ENCODE peak calls at places on chromosome 18, in nine cellular contexts. One of them, this sample, is unnamed.
A peak's percentile ranks its signal among the peaks of the same experiment; 100 is the strongest.

GRCh38 chr18:12552884-12553242 is 105.0 kb downstream of the SPIRE1 start:
- DNase-seq in mammary epithelial cell: peak; percentile 62
- DNase-seq in upper lobe of right lung: no peak
- DNase-seq in transverse colon: no peak
- DNase-seq in tibial nerve: no peak
- DNase-seq in left ventricle myocardium inferior: no peak
- DNase-seq in cardiac muscle cell: no peak
- DNase-seq in tibial artery: no peak
- DNase-seq in GM12878: no peak
- DNase-seq in this sample: no peak

GRCh38 chr18:56522826-56523225 is 115.6 kb downstream of the TXNL1 start:
- DNase-seq in tibial artery: no peak
- DNase-seq in tibial nerve: no peak
- DNase-seq in GM12878: no peak
- DNase-seq in upper lobe of right lung: no peak
- DNase-seq in transverse colon: no peak
- DNase-seq in left ventricle myocardium inferior: no peak
- DNase-seq in mammary epithelial cell: no peak
- DNase-seq in cardiac muscle cell: no peak
- DNase-seq in this sample: no peak

GRCh38 chr18:74896390-74896991 is 298.8 kb downstream of the ZNF407 start:
- DNase-seq in mammary epithelial cell: peak; percentile 62
- DNase-seq in cardiac muscle cell: no peak
- DNase-seq in tibial artery: no peak
- DNase-seq in upper lobe of right lung: peak; percentile 63
- DNase-seq in transverse colon: peak; percentile 55
- DNase-seq in GM12878: no peak
- DNase-seq in left ventricle myocardium inferior: no peak
- DNase-seq in tibial nerve: no peak
- DNase-seq in this sample: no peak

GRCh38 chr18:76379226-76380126 is 115.6 kb downstream of the ZNF516 start:
- DNase-seq in left ventricle myocardium inferior: no peak
- DNase-seq in cardiac muscle cell: no peak
- DNase-seq in upper lobe of right lung: no peak
- DNase-seq in mammary epithelial cell: no peak
- DNase-seq in GM12878: no peak
- DNase-seq in tibial nerve: no peak
- DNase-seq in tibial artery: peak; percentile 62
- DNase-seq in transverse colon: no peak
- DNase-seq in this sample: no peak

GRCh38 chr18:24402209-24402785 is 4.7 kb upstream of the OSBPL1A start:
- DNase-seq in GM12878: no peak
- DNase-seq in tibial artery: no peak
- DNase-seq in tibial nerve: no peak
- DNase-seq in mammary epithelial cell: no peak
- DNase-seq in upper lobe of right lung: no peak
- DNase-seq in transverse colon: no peak
- DNase-seq in left ventricle myocardium inferior: no peak
- DNase-seq in cardiac muscle cell: no peak
- DNase-seq in this sample: no peak

GRCh38 chr18:74901347-74902169 is 303.9 kb downstream of the ZNF407 start:
- DNase-seq in left ventricle myocardium inferior: no peak
- DNase-seq in transverse colon: no peak
- DNase-seq in tibial nerve: no peak
- DNase-seq in upper lobe of right lung: no peak
- DNase-seq in mammary epithelial cell: no peak
- DNase-seq in cardiac muscle cell: peak; percentile 18
- DNase-seq in GM12878: no peak
- DNase-seq in tibial artery: no peak
- DNase-seq in this sample: no peak

GRCh38 chr18:13429884-13430510 is 211.4 kb downstream of the LDLRAD4 start:
- DNase-seq in transverse colon: no peak
- DNase-seq in tibial nerve: no peak
- DNase-seq in cardiac muscle cell: no peak
- DNase-seq in tibial artery: peak; percentile 46
- DNase-seq in GM12878: no peak
- DNase-seq in mammary epithelial cell: no peak
- DNase-seq in upper lobe of right lung: no peak
- DNase-seq in left ventricle myocardium inferior: no peak
- DNase-seq in this sample: no peak

GRCh38 chr18:73549236-73549635 is 598.4 kb downstream of the FBXO15 start:
- DNase-seq in upper lobe of right lung: no peak
- DNase-seq in left ventricle myocardium inferior: no peak
- DNase-seq in transverse colon: no peak
- DNase-seq in GM12878: no peak
- DNase-seq in cardiac muscle cell: no peak
- DNase-seq in tibial nerve: no peak
- DNase-seq in mammary epithelial cell: no peak
- DNase-seq in tibial artery: no peak
- DNase-seq in this sample: no peak

GRCh38 chr18:59047992-59048363 is 91.7 kb upstream of the SEC11C start:
- DNase-seq in cardiac muscle cell: no peak
- DNase-seq in mammary epithelial cell: no peak
- DNase-seq in left ventricle myocardium inferior: no peak
- DNase-seq in tibial artery: no peak
- DNase-seq in GM12878: no peak
- DNase-seq in tibial nerve: no peak
- DNase-seq in upper lobe of right lung: no peak
- DNase-seq in transverse colon: no peak
- DNase-seq in this sample: no peak

GRCh38 chr18:6022089-6022444 is 126.7 kb upstream of the TMEM200C start:
- DNase-seq in tibial artery: no peak
- DNase-seq in transverse colon: no peak
- DNase-seq in GM12878: no peak
- DNase-seq in left ventricle myocardium inferior: no peak
- DNase-seq in upper lobe of right lung: no peak
- DNase-seq in tibial nerve: no peak
- DNase-seq in cardiac muscle cell: peak; percentile 7
- DNase-seq in mammary epithelial cell: no peak
- DNase-seq in this sample: no peak

GRCh38 chr18:23951206-23951605 is 63.3 kb upstream of the TTC39C start:
- DNase-seq in transverse colon: no peak
- DNase-seq in upper lobe of right lung: no peak
- DNase-seq in tibial artery: no peak
- DNase-seq in GM12878: no peak
- DNase-seq in left ventricle myocardium inferior: no peak
- DNase-seq in cardiac muscle cell: no peak
- DNase-seq in mammary epithelial cell: no peak
- DNase-seq in tibial nerve: no peak
- DNase-seq in this sample: no peak

GRCh38 chr18:44723366-44723765 is 42.7 kb downstream of the SETBP1 start:
- DNase-seq in GM12878: no peak
- DNase-seq in tibial nerve: no peak
- DNase-seq in cardiac muscle cell: no peak
- DNase-seq in tibial artery: no peak
- DNase-seq in transverse colon: no peak
- DNase-seq in upper lobe of right lung: no peak
- DNase-seq in left ventricle myocardium inferior: no peak
- DNase-seq in mammary epithelial cell: no peak
- DNase-seq in this sample: no peak
- TF ChIP-seq CTCF in GM12878: peak; percentile 17
- TF ChIP-seq CTCF in tibial nerve: no peak
- TF ChIP-seq CTCF in cardiac muscle cell: no peak
- TF ChIP-seq CTCF in tibial artery: no peak
- TF ChIP-seq CTCF in transverse colon: no peak
- TF ChIP-seq CTCF in upper lobe of right lung: no peak
- TF ChIP-seq CTCF in left ventricle myocardium inferior: no peak
- TF ChIP-seq CTCF in mammary epithelial cell: no peak
- TF ChIP-seq CTCF in this sample: no peak

GRCh38 chr18:41948544-41949110 is 6.4 kb upstream of the PIK3C3 start:
- DNase-seq in mammary epithelial cell: no peak
- DNase-seq in tibial nerve: no peak
- DNase-seq in tibial artery: no peak
- DNase-seq in cardiac muscle cell: no peak
- DNase-seq in left ventricle myocardium inferior: no peak
- DNase-seq in transverse colon: no peak
- DNase-seq in GM12878: no peak
- DNase-seq in upper lobe of right lung: no peak
- DNase-seq in this sample: no peak

GRCh38 chr18:41954827-41955613 is at the start of gene PIK3C3:
- DNase-seq in GM12878: peak; percentile 92
- DNase-seq in left ventricle myocardium inferior: peak; percentile 98
- DNase-seq in upper lobe of right lung: peak; percentile 99
- DNase-seq in tibial nerve: peak; percentile 89
- DNase-seq in tibial artery: peak; percentile 98
- DNase-seq in cardiac muscle cell: peak; percentile 99
- DNase-seq in mammary epithelial cell: peak; percentile 95
- DNase-seq in transverse colon: peak; percentile 98
- DNase-seq in this sample: peak; percentile 91

DNA sequence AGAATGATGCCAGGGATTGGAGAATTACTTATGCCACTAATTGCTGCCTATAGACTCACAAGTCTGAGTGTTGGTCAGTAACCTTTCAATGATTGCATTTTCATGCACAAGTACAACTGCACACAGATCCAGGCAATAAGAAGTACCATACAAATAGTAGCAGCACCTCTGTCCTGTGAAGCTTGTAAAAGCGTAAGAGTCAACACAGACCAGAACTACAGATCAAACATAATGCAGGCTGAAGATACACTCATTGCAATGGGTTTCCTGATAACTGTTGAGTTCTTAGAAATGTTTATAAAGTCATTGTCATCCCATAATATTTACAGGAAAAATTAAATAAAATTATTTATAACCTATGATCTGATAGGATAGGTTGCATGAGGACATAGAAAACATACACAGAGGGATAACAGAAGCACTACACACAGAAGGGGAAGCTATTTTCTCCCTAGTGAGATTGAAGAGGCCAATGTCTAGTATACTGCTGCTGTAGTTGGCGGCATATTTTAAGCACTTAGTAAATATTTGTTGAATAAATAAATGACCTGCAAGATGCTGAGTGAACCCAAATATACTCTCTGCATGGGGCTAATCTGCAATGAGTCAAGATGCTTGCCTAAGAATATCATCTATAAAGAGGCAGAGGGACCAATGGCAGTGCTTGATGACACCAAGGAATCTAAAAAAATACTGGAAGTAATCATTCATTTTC is 5.7 kb upstream of the PIK3C3 start:
- DNase-seq in left ventricle myocardium inferior: no peak
- DNase-seq in cardiac muscle cell: no peak
- DNase-seq in mammary epithelial cell: no peak
- DNase-seq in transverse colon: no peak
- DNase-seq in GM12878: no peak
- DNase-seq in tibial artery: no peak
- DNase-seq in upper lobe of right lung: no peak
- DNase-seq in tibial nerve: no peak
- DNase-seq in this sample: no peak
- H3K4me3 ChIP-seq in left ventricle myocardium inferior: no peak overlapping the region
- H3K4me3 ChIP-seq in cardiac muscle cell: no peak overlapping the region
- H3K4me3 ChIP-seq in mammary epithelial cell: no peak overlapping the region
- H3K4me3 ChIP-seq in transverse colon: no peak overlapping the region
- H3K4me3 ChIP-seq in GM12878: no peak overlapping the region
- H3K4me3 ChIP-seq in tibial artery: no peak overlapping the region
- H3K4me3 ChIP-seq in upper lobe of right lung: no peak overlapping the region
- H3K4me3 ChIP-seq in tibial nerve: no peak overlapping the region
- H3K4me3 ChIP-seq in this sample: no peak overlapping the region

DNA sequence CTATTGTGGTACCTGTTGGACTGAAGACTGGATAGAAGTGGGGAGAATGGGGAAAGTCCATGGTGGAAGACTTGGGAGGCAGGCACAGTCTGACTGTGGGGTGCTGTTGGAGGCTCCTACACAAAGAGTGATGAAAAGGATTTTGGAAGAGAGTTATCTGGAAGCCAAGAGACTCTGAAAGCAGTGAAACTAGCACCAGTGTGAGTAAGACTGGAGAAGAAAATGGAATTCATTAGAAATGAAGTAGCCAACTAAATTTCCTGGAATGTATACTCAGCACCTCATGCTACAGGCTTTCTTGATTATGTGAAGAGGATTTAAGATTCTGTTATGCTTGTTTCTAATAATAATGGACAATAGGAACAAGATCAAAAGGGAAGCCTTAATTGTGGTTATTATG is 27.7 kb downstream of the ELP2 start:
- DNase-seq in left ventricle myocardium inferior: no peak
- DNase-seq in GM12878: no peak
- DNase-seq in tibial artery: no peak
- DNase-seq in tibial nerve: no peak
- DNase-seq in transverse colon: no peak
- DNase-seq in cardiac muscle cell: no peak
- DNase-seq in upper lobe of right lung: no peak
- DNase-seq in mammary epithelial cell: no peak
- DNase-seq in this sample: no peak
- H3K27ac ChIP-seq in left ventricle myocardium inferior: no peak overlapping the region
- H3K27ac ChIP-seq in GM12878: no peak overlapping the region
- H3K27ac ChIP-seq in tibial artery: no peak overlapping the region
- H3K27ac ChIP-seq in tibial nerve: no peak overlapping the region
- H3K27ac ChIP-seq in transverse colon: peak overlapping the region; percentile 5
- H3K27ac ChIP-seq in cardiac muscle cell: no peak overlapping the region
- H3K27ac ChIP-seq in upper lobe of right lung: no peak overlapping the region
- H3K27ac ChIP-seq in mammary epithelial cell: no peak overlapping the region
- H3K27ac ChIP-seq in this sample: no peak overlapping the region

DNA sequence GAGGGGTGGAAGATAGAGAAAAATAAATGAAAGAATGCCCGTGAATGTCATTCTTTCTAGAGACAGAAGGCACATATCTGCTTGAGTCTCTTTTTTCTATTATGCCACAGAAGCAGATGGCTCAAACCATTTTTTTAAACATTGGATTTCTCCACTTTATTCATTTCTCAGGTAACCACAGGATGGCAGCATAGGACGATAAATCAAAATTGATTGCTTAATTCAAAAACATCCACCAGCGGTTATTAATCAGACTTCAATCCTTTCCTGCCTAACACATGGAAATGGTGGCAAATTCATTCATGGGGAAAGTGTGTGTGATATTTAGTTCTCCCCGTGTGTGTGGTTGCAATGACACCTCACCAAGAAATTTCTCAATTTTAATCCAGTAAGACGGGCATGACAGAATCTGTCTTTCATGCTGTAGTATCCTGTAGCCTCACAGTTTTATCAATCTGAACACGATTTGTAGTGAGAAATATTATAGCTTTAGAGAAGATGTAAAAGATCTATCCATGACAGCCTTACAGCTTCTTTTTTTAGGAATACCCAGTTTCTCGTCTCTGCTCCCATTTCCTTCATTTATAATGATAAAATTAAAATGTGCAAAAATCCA is 72.2 kb downstream of the DSC3 start:
- DNase-seq in left ventricle myocardium inferior: no peak
- DNase-seq in tibial nerve: no peak
- DNase-seq in transverse colon: no peak
- DNase-seq in upper lobe of right lung: no peak
- DNase-seq in tibial artery: no peak
- DNase-seq in GM12878: no peak
- DNase-seq in cardiac muscle cell: peak; percentile 54
- DNase-seq in mammary epithelial cell: peak; percentile 75
- DNase-seq in this sample: no peak
- TF ChIP-seq CTCF in left ventricle myocardium inferior: peak; percentile 54
- TF ChIP-seq CTCF in tibial nerve: peak; percentile 13
- TF ChIP-seq CTCF in transverse colon: peak; percentile 20
- TF ChIP-seq CTCF in upper lobe of right lung: peak; percentile 35
- TF ChIP-seq CTCF in tibial artery: no peak
- TF ChIP-seq CTCF in GM12878: peak; percentile 43
- TF ChIP-seq CTCF in cardiac muscle cell: peak; percentile 30
- TF ChIP-seq CTCF in mammary epithelial cell: peak; percentile 53
- TF ChIP-seq CTCF in this sample: peak; percentile 66

This sample was measured in dorsolateral prefrontal cortex.